ENCODE peak calls at places on chromosomes 4 and X, in six cellular contexts. X is A549, V is K562, T is endothelial cell of umbilical vein, R is GM12878, S is HepG2. A is an unnamed sample.

GRCh38 chr4:52028970-52029369 is 8.8 kb upstream of the LRRC66 start:
- DNase-seq in R (no peak), S (no peak), X (peak; percentile 4), V (no peak), T (no peak), A (no peak)

GRCh38 chr4:107018336-107018735 is 17.8 kb downstream of the DKK2 start:
- DNase-seq in T (no peak), S (no peak), R (no peak), X (no peak), V (no peak), A (no peak)

GRCh38 chr4:133464311-133464710 is 315.2 kb downstream of the PCDH10 start:
- DNase-seq in R (no peak), T (no peak), S (no peak), V (no peak), X (no peak), A (no peak)

GRCh38 chr4:126451237-126451885 is 1136.6 kb downstream of the FAT4 start:
- DNase-seq in S (no peak), X (no peak), V (no peak), R (no peak), T (no peak), A (no peak)

GRCh38 chrX:19566359-19567141 is 51.2 kb upstream of the MAP3K15 start:
- DNase-seq in V (no peak), X (no peak), R (peak; percentile 24), T (peak; percentile 1), S (peak; percentile 65), A (peak; percentile 93)

GRCh38 chrX:100659431-100660137 is 15.6 kb downstream of the SRPX2 start:
- DNase-seq in T (no peak), S (no peak), V (no peak), X (no peak), R (no peak), A (no peak)

GRCh38 chr4:132063829-132064228 is 1085.3 kb upstream of the PCDH10 start:
- DNase-seq in X (no peak), R (no peak), V (peak; percentile 1), S (no peak), T (peak; percentile 95), A (no peak)

GRCh38 chr4:173171098-173171497 is 2.5 kb downstream of the GALNT7 start:
- DNase-seq in S (peak; percentile 2), V (peak; percentile 69), T (peak; percentile 46), X (peak; percentile 38), R (no peak), A (peak; percentile 61)

GRCh38 chr4:54173281-54173912 is 55.7 kb upstream of the PDGFRA start:
- DNase-seq in T (no peak), S (no peak), V (no peak), X (no peak), R (no peak), A (no peak)

GRCh38 chr4:138992676-138993075 is 22.9 kb upstream of the NOCT start:
- DNase-seq in X (no peak), S (no peak), R (no peak), V (no peak), T (no peak), A (no peak)

GRCh38 chr4:102780476-102781144 is 19.8 kb upstream of the MANBA start:
- DNase-seq in X (peak; percentile 32), S (peak; percentile 57), R (no peak), V (peak; percentile 72), T (no peak), A (no peak)

GRCh38 chr4:153724606-153725005 is 35.2 kb downstream of the RNF175 start:
- DNase-seq in R (no peak), V (no peak), S (no peak), X (no peak), T (no peak), A (no peak)

GRCh38 chr4:174435981-174436776 is 86.1 kb downstream of the HPGD start:
- DNase-seq in X (no peak), T (no peak), V (no peak), R (no peak), S (no peak), A (no peak)

GRCh38 chr4:138542191-138542771 is 300.1 kb upstream of the SLC7A11 start:
- DNase-seq in T (no peak), V (no peak), X (no peak), R (no peak), S (no peak), A (no peak)

GRCh38 chrX:28550331-28550872 is 36.8 kb upstream of the IL1RAPL1 start:
- DNase-seq in V (no peak), T (no peak), X (no peak), R (no peak), S (no peak), A (peak; percentile 2)

GRCh38 chrX:152861116-152861515 is 30.3 kb downstream of the NSDHL start:
- DNase-seq in X (no peak), S (no peak), T (no peak), R (no peak), V (no peak), A (no peak)

GRCh38 chr4:19051751-19052296 is 1030.3 kb upstream of the LCORL start:
- DNase-seq in T (peak; percentile 2), R (no peak), X (no peak), S (no peak), V (no peak), A (no peak)

GRCh38 chr4:5758741-5759140 is 47.7 kb downstream of the EVC start:
- DNase-seq in X (peak; percentile 85), T (peak; percentile 78), R (peak; percentile 37), V (no peak), S (no peak), A (no peak)

GRCh38 chr4:168200685-168201084 is 108.3 kb downstream of the ANXA10 start:
- DNase-seq in X (peak; percentile 29), S (peak; percentile 7), V (no peak), R (no peak), T (peak; percentile 21), A (no peak)

GRCh38 chrX:30504309-30504708 is 73.3 kb downstream of the TASL start:
- DNase-seq in R (peak; percentile 5), T (peak; percentile 46), S (peak; percentile 20), X (peak; percentile 30), V (peak; percentile 22), A (peak; percentile 40)

GRCh38 chrX:67619253-67619652 is 75.4 kb downstream of the AR start:
- DNase-seq in V (no peak), T (peak; percentile 66), X (peak; percentile 63), S (no peak), R (no peak), A (no peak)

DNA sequence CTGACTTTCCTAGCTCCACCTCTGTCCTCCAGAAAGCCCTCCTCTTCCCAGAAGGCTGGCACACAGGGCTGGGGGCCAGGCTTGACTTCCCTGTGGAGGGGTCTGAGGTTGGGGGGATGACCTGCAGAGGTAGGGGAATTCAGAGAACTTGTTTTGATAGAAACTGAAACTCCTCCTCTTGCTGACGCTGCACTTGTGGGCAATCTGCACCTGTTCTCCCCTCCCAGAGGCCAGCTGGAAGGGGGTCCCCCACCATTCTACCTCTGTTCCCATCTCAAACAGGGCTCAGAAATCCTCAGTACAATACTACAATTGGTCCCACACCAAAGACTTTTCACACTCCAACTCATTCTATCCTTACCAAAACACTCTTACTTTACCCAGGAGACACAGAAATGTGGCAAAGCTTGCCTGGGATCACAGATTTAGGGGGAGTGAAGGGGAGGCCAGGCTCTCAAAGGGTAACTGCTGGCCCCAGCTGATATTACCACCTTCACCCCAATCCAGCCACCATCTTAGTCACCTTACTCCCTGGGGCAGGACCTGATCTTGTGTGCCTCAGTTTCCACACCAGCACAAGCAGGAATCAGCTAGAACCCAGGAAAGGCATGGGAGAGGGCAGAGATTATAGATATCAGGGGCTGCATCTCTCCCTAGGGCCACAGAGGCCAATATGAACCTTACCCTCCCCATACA is 18.5 kb downstream of the OTUD5 start:
- DNase-seq in R (peak; percentile 84), T (no peak), S (no peak), V (no peak), X (no peak), A (no peak)
- TF ChIP-seq MAX in R (no peak), T (no peak), S (no peak), V (no peak), X (no peak), A (no peak)

DNA sequence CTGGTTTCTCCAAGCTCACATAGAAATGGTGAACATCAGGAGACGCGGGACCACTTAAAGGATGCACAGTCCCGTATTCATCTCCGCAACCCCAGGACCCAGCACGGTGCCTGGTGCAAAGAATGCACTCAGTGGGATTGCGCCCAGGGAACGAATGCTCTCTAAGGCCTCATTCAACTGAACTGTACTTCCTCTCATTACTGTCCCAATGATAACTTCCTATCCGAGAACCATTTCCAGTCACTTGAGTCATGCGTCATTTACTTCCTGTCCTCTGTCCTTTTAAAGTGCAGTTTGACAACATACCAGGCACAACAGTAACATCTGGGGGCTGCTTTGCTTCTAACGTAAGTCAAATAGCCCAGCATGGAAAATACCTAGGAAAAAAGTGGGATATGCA is 75.7 kb downstream of the RBM47 start:
- DNase-seq in T (no peak), V (peak; percentile 31), S (no peak), X (no peak), R (no peak), A (peak; percentile 86)
- TF ChIP-seq MYC in T (no peak), V (no peak), S (no peak), X (no peak), R (no peak), A (no peak)

GRCh38 chrX:65894138-65894537 is 145.7 kb downstream of the VSIG4 start:
- DNase-seq in R (no peak), X (no peak), T (no peak), V (no peak), S (no peak), A (no peak)
- TF ChIP-seq MAX in R (no peak), X (no peak), T (no peak), V (no peak), S (no peak), A (no peak)

DNA sequence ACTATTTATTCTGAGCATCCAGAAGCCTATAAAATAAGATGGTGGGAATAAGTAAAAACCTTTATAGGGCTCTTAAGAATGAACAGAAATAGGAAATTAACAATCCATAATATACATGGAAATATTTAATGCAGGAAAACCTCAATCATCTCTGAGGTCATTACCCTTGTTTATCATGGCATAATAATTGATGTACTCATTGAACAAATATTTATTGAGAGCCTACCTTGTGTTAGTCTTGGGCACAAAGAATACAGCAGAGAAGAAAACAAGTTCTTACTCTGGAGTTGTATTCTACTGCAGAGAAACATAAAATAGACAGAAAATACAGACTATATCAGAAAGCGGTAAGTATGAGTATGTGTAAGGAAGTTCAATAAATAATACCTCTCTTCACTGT is 167.2 kb downstream of the COX18 start:
- DNase-seq in S (no peak), X (no peak), T (no peak), V (no peak), R (no peak), A (no peak)
- TF ChIP-seq MYC in S (no peak), X (no peak), T (no peak), V (no peak), R (no peak), A (no peak)

DNA sequence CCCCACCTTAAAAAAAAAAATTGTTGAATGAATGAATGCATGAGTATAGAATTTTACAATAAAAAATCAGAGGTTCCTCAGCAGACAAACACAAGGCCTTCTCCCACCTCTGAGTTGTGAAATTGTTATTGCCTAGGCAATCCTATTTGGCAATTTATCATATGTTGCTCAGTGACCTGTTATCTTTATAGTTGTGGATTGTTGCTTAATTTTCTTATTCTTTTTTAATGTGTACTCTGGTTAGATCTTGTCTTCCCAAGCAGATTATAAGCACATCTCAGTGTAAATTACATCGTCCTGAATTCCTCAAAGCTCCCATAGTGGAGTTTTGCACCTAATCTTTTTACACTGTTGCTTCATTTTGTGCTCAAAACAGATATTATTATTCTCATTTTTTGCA is 71.9 kb downstream of the RBM47 start:
- DNase-seq in X (no peak), R (no peak), T (no peak), S (no peak), V (no peak), A (peak; percentile 59)
- TF ChIP-seq MAX in X (no peak), R (no peak), T (no peak), S (no peak), V (no peak), A (no peak)

GRCh38 chr4:157221426-157221894 is 932 bp downstream of the GRIA2 start:
- DNase-seq in T (no peak), S (no peak), X (no peak), V (no peak), R (no peak), A (no peak)
- TF ChIP-seq MYC in T (no peak), S (no peak), X (no peak), V (no peak), R (no peak), A (no peak)

A was measured in NB4.